ENCODE peak calls at places on chromosomes 12 and 14, in five cellular contexts. R is T47D; D is cerebellar nuclear complex; T is activated CD8-positive, alpha-beta memory T cell treated with anti-CD3 and anti-CD28 coated beads, Interleukin-2, amount 50 U/mL, for 48 hours; C is NCI-H1092 treated with DMSO at 0.1 percent for 48 hours. Y is an unnamed sample.

GRCh38 chr12:12612403-12612802 is 727 bp downstream of the CREBL2 start:
- DNase-seq in R (no peak), D (no peak), T (no peak), C (peak; percentile 27), Y (peak; percentile 33)

GRCh38 chr12:132702640-132703039 is 8.0 kb upstream of the PGAM5 start:
- DNase-seq in R (no peak), D (no peak), T (no peak), C (no peak), Y (no peak)

GRCh38 chr14:77369280-77369679 is 7.6 kb downstream of the TMED8 start:
- DNase-seq in R (no peak), D (no peak), T (no peak), C (no peak), Y (no peak)

GRCh38 chr12:56315256-56315625 is 547 bp downstream of the CNPY2 start:
- DNase-seq in R (peak; percentile 20), D (no peak), T (no peak), C (no peak), Y (no peak)

GRCh38 chr12:110245278-110245868 is 35.7 kb upstream of the ATP2A2 start:
- DNase-seq in R (peak; percentile 43), D (no peak), T (peak; percentile 68), C (no peak), Y (peak; percentile 15)

GRCh38 chr14:92323916-92324818 is 1.2 kb downstream of the SLC24A4 start:
- DNase-seq in R (no peak), D (no peak), T (no peak), C (no peak), Y (no peak)

GRCh38 chr12:4439736-4440135 is 5.9 kb downstream of the FGF6 start:
- DNase-seq in R (no peak), D (no peak), T (no peak), C (no peak), Y (no peak)

GRCh38 chr14:96105089-96105920 is 66.1 kb downstream of the C14orf132 start:
- DNase-seq in R (no peak), D (no peak), T (no peak), C (no peak), Y (no peak)

GRCh38 chr12:13348464-13348863 is 151.9 kb downstream of the EMP1 start:
- DNase-seq in R (no peak), D (no peak), T (no peak), C (no peak), Y (no peak)

GRCh38 chr12:7937867-7938506 is 2.0 kb upstream of the SLC2A3 start:
- DNase-seq in R (peak; percentile 3), D (no peak), T (no peak), C (peak; percentile 62), Y (no peak)

GRCh38 chr12:57983150-57983857 is 41.9 kb downstream of the ATP23 start:
- DNase-seq in R (peak; percentile 71), D (no peak), T (no peak), C (peak; percentile 18), Y (peak; percentile 57)

GRCh38 chr12:31020385-31021166 is 53.1 kb upstream of the DDX11 start:
- DNase-seq in R (no peak), D (no peak), T (no peak), C (no peak), Y (no peak)

Y was measured in NCI-H1694 treated with DMSO at 0.1 percent for 48 hours.